ENCODE peak calls at places on chromosomes 13 and 19, in six cellular contexts. O, P, M, U, R and J are unnamed samples.
A peak's percentile ranks its signal among the peaks of the same experiment; 100 is the strongest.

GRCh38 chr13:112194167-112194530 is 127.2 kb downstream of the SOX1 start:
- DNase-seq in O (no peak), P (no peak), M (no peak), U (no peak), R (no peak), J (no peak)

GRCh38 chr19:1250374-1251232 is 2.2 kb downstream of the MIDN start:
- DNase-seq in O (peak; percentile 80), P (peak; percentile 54), M (peak; percentile 68), U (peak; percentile 72), R (no peak), J (peak; percentile 63)

GRCh38 chr19:38247734-38248268 is 8.4 kb downstream of the PPP1R14A start:
- DNase-seq in O (no peak), P (no peak), M (peak; percentile 80), U (no peak), R (no peak), J (no peak)

GRCh38 chr19:38959618-38960017 is 15.9 kb downstream of the FBXO17 start:
- DNase-seq in O (no peak), P (no peak), M (peak; percentile 43), U (no peak), R (no peak), J (no peak)

GRCh38 chr13:89749888-89750287 is 1597.6 kb upstream of the MIR17HG start:
- DNase-seq in O (no peak), P (peak; percentile 64), M (no peak), U (no peak), R (no peak), J (no peak)

GRCh38 chr19:13850910-13851753 is 25.8 kb upstream of the NANOS3 start:
- DNase-seq in O (peak; percentile 95), P (peak; percentile 94), M (peak; percentile 91), U (peak; percentile 70), R (no peak), J (peak; percentile 77)

GRCh38 chr13:27425151-27425917 is 915 bp downstream of the GTF3A start:
- DNase-seq in O (no peak), P (no peak), M (no peak), U (peak; percentile 8), R (no peak), J (peak; percentile 64)

GRCh38 chr13:26036383-26036782 is 15.4 kb downstream of the SHISA2 start:
- DNase-seq in O (no peak), P (no peak), M (no peak), U (no peak), R (no peak), J (no peak)

GRCh38 chr19:48770223-48770622 is 14.9 kb downstream of the FGF21 start:
- DNase-seq in O (no peak), P (no peak), M (no peak), U (no peak), R (no peak), J (no peak)

GRCh38 chr19:46299004-46299509 is 2.2 kb downstream of the HIF3A start:
- DNase-seq in O (peak; percentile 90), P (peak; percentile 95), M (peak; percentile 54), U (no peak), R (no peak), J (no peak)

GRCh38 chr19:2097330-2098327 is 914 bp downstream of the IZUMO4 start:
- DNase-seq in O (no peak), P (no peak), M (no peak), U (no peak), R (no peak), J (no peak)

GRCh38 chr13:19586904-19587634 is 25.7 kb upstream of the TPTE2 start:
- DNase-seq in O (no peak), P (no peak), M (peak; percentile 65), U (peak; percentile 23), R (peak; percentile 65), J (peak; percentile 94)

GRCh38 chr19:1853295-1854031 is 5.2 kb upstream of the REXO1 start:
- DNase-seq in O (peak; percentile 89), P (peak; percentile 79), M (peak; percentile 76), U (peak; percentile 81), R (peak; percentile 43), J (peak; percentile 83)

GRCh38 chr19:34500656-34501120 is 19.1 kb downstream of the WTIP start:
- DNase-seq in O (no peak), P (no peak), M (no peak), U (peak; percentile 40), R (no peak), J (no peak)

GRCh38 chr13:90838561-90838960 is 508.9 kb upstream of the MIR17HG start:
- DNase-seq in O (peak; percentile 22), P (no peak), M (no peak), U (no peak), R (no peak), J (no peak)

GRCh38 chr13:52158629-52159158 is 703 bp downstream of the NEK3 start:
- DNase-seq in O (peak; percentile 12), P (peak; percentile 2), M (no peak), U (peak; percentile 26), R (peak; percentile 1), J (peak; percentile 62)

GRCh38 chr19:14059093-14059480 is 2.8 kb downstream of the PALM3 start:
- DNase-seq in O (no peak), P (no peak), M (no peak), U (peak; percentile 63), R (no peak), J (no peak)

GRCh38 chr13:113497217-113497616 is 6.7 kb upstream of the DCUN1D2 start:
- DNase-seq in O (no peak), P (no peak), M (no peak), U (no peak), R (no peak), J (no peak)

GRCh38 chr13:75173457-75174356 is 308.3 kb downstream of the TBC1D4 start:
- DNase-seq in O (peak; percentile 78), P (peak; percentile 22), M (peak; percentile 35), U (no peak), R (no peak), J (no peak)

GRCh38 chr13:26985285-26985878 is 186.2 kb downstream of the USP12 start:
- DNase-seq in O (peak; percentile 77), P (peak; percentile 77), M (peak; percentile 74), U (peak; percentile 53), R (peak; percentile 49), J (peak; percentile 93)

GRCh38 chr19:29367701-29368306 is 154.9 kb upstream of the UQCRFS1 start:
- DNase-seq in O (no peak), P (no peak), M (no peak), U (no peak), R (no peak), J (no peak)

GRCh38 chr19:29841559-29842367 is 30.0 kb downstream of the CCNE1 start:
- DNase-seq in O (peak; percentile 90), P (peak; percentile 19), M (peak; percentile 91), U (peak; percentile 41), R (no peak), J (no peak)

GRCh38 chr13:48302920-48303330 is 626 bp upstream of the RB1 start:
- DNase-seq in O (no peak), P (no peak), M (no peak), U (peak; percentile 7), R (no peak), J (no peak)

GRCh38 chr19:17127671-17128070 is 52.1 kb downstream of the MYO9B start:
- DNase-seq in O (no peak), P (no peak), M (no peak), U (no peak), R (no peak), J (no peak)

GRCh38 chr13:62357887-62358645 is 942.4 kb upstream of the PCDH20 start:
- DNase-seq in O (peak; percentile 65), P (peak; percentile 27), M (peak; percentile 60), U (no peak), R (peak; percentile 12), J (peak; percentile 58)

GRCh38 chr19:56689198-56689597 is 17.6 kb upstream of the ZNF835 start:
- DNase-seq in O (no peak), P (no peak), M (no peak), U (no peak), R (no peak), J (no peak)

GRCh38 chr19:13865578-13866462 is 11.1 kb upstream of the NANOS3 start:
- DNase-seq in O (no peak), P (no peak), M (no peak), U (no peak), R (no peak), J (peak; percentile 60)

GRCh38 chr19:56707821-56708220 is 36.3 kb upstream of the ZNF835 start:
- DNase-seq in O (no peak), P (no peak), M (no peak), U (no peak), R (no peak), J (no peak)

GRCh38 chr13:90445179-90445578 is 902.3 kb upstream of the MIR17HG start:
- DNase-seq in O (peak; percentile 82), P (peak; percentile 61), M (no peak), U (no peak), R (no peak), J (no peak)

GRCh38 chr13:67223742-67224141 is 6.4 kb downstream of the PCDH9 start:
- DNase-seq in O (no peak), P (no peak), M (no peak), U (no peak), R (no peak), J (no peak)

GRCh38 chr13:73833331-73834070 is 300.7 kb downstream of the KLF12 start:
- DNase-seq in O (no peak), P (no peak), M (no peak), U (no peak), R (no peak), J (no peak)

GRCh38 chr13:73832203-73832602 is 302.0 kb downstream of the KLF12 start:
- DNase-seq in O (peak; percentile 6), P (peak; percentile 34), M (no peak), U (no peak), R (no peak), J (no peak)

GRCh38 chr13:73837147-73837546 is 297.1 kb downstream of the KLF12 start:
- DNase-seq in O (no peak), P (no peak), M (no peak), U (no peak), R (no peak), J (no peak)

GRCh38 chr13:73835138-73835721 is 299.0 kb downstream of the KLF12 start:
- DNase-seq in O (peak; percentile 30), P (peak; percentile 55), M (peak; percentile 39), U (peak; percentile 22), R (peak; percentile 30), J (peak; percentile 40)
- TF ChIP-seq MYC in O (no peak), P (no peak), M (no peak), U (no peak), R (no peak), J (no peak)

DNA sequence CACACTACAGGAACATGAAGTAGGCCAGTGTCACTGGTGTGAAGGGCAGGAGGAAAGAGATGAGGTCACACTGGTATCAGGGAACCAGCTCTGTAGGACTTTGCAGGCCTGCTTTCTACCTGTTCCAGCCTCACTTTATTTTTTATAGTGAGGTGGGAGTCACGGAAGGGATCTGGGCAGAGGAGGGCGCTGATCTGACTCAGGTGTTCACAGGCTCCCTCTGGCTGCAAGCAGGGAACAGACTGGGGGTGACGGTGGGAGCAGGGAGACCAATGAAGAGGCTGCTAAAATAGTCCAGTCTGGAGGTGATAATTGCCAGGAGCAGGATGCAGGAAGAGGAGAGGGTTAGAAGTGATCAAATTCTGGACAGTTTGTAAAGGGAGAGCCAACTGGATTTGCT is 2.8 kb downstream of the THAP8 start:
- DNase-seq in O (peak; percentile 67), P (no peak), M (peak; percentile 56), U (peak; percentile 49), R (no peak), J (no peak)
- TF ChIP-seq CTCF in O (peak; percentile 53), P (no peak), M (peak; percentile 75), U (peak; percentile 67), R (peak; percentile 64), J (no peak)

GRCh38 chr19:44752816-44753618 is 4.5 kb downstream of the BCL3 start:
- DNase-seq in O (peak; percentile 97), P (peak; percentile 91), M (peak; percentile 50), U (peak; percentile 93), R (peak; percentile 94), J (peak; percentile 96)
- H3K4me3 ChIP-seq in O (peak overlapping the region; percentile 95), P (no peak overlapping the region), M (no peak overlapping the region), U (peak overlapping the region; percentile 24), R (peak overlapping the region; percentile 98), J (no peak overlapping the region)

GRCh38 chr13:39510296-39510695 is 92.7 kb downstream of the LHFPL6 start:
- DNase-seq in O (no peak), P (no peak), M (no peak), U (no peak), R (peak; percentile 17), J (no peak)
- TF ChIP-seq MYC in O (no peak), P (no peak), M (no peak), U (no peak), R (no peak), J (no peak)